ENCODE peak calls at places on chromosomes 5 and 9, in ten cellular contexts. O is M059J; G is frontal cortex; E is upper lobe of right lung; T is progenitor cell of endocrine pancreas; I is hypothalamus; W is astrocyte; M is activated T-helper 1 cell treated with anti-CD3 and anti-CD28 coated beads, Interleukin-12 subunit alpha, Interleukin-12 subunit beta, Interleukin-2, Interleukin-4 antibody, amounts not matched to agents 30 ng/mL and 10 ng/mL and 1 ng/mL, durations not matched to agents 14 hours and 24 hours and 36 hours; S is GM19239; V is adipocyte. D is an unnamed sample.

GRCh38 chr5:177388521-177389052 is 4.4 kb downstream of the SLC34A1 start:
- DNase-seq in O (no peak), G (no peak), E (no peak), T (no peak), I (no peak), W (no peak), M (no peak), S (no peak), V (no peak), D (no peak)

GRCh38 chr5:116494784-116495480 is 79.7 kb downstream of the SEMA6A start:
- DNase-seq in O (no peak), G (no peak), E (no peak), T (no peak), I (no peak), W (no peak), M (no peak), S (no peak), V (no peak), D (no peak)

GRCh38 chr5:176611435-176611834 is 1.5 kb upstream of the GPRIN1 start:
- DNase-seq in O (peak), G (no peak), E (peak), T (peak), I (no peak), W (peak), M (peak), S (peak), V (peak), D (peak)

GRCh38 chr5:106269252-106269843 is 1401.4 kb downstream of the EFNA5 start:
- DNase-seq in O (peak), G (no peak), E (no peak), T (no peak), I (no peak), W (peak), M (no peak), S (no peak), V (peak), D (no peak)

GRCh38 chr5:56078271-56078670 is 83.5 kb upstream of the IL6ST start:
- DNase-seq in O (no peak), G (no peak), E (no peak), T (no peak), I (no peak), W (no peak), M (no peak), S (no peak), V (no peak), D (no peak)

GRCh38 chr9:129773262-129774048 is 20.6 kb upstream of the PTGES start:
- DNase-seq in O (peak), G (no peak), E (peak), T (no peak), I (no peak), W (peak), M (no peak), S (no peak), V (peak), D (no peak)

GRCh38 chr5:136901-137300 is 44.9 kb downstream of the PLEKHG4B start:
- DNase-seq in O (no peak), G (no peak), E (no peak), T (no peak), I (no peak), W (no peak), M (no peak), S (no peak), V (no peak), D (no peak)

GRCh38 chr5:150352531-150353394 is 4.7 kb upstream of the TCOF1 start:
- DNase-seq in O (peak), G (no peak), E (no peak), T (no peak), I (no peak), W (no peak), M (no peak), S (no peak), V (no peak), D (no peak)

GRCh38 chr9:18673179-18673578 is 199.2 kb downstream of the ADAMTSL1 start:
- DNase-seq in O (no peak), G (no peak), E (no peak), T (no peak), I (no peak), W (no peak), M (no peak), S (no peak), V (no peak), D (no peak)

GRCh38 chr9:110650991-110651411 is 17.6 kb upstream of the MUSK start:
- DNase-seq in O (peak), G (no peak), E (no peak), T (no peak), I (peak), W (peak), M (no peak), S (no peak), V (peak), D (no peak)

GRCh38 chr9:137303031-137303892 is 1.2 kb upstream of the NRARP start:
- DNase-seq in O (no peak), G (no peak), E (peak), T (peak), I (no peak), W (no peak), M (no peak), S (no peak), V (no peak), D (no peak)

GRCh38 chr5:113163328-113163727 is 186.7 kb downstream of the DCP2 start:
- DNase-seq in O (peak), G (no peak), E (no peak), T (no peak), I (no peak), W (peak), M (no peak), S (no peak), V (no peak), D (no peak)

GRCh38 chr5:1004598-1005361 is 3.8 kb upstream of the NKD2 start:
- DNase-seq in O (no peak), G (peak), E (peak), T (peak), I (no peak), W (no peak), M (peak), S (no peak), V (peak), D (peak)

GRCh38 chr9:121122450-121123032 is 47.8 kb downstream of the CNTRL start:
- DNase-seq in O (peak), G (no peak), E (no peak), T (no peak), I (no peak), W (no peak), M (no peak), S (no peak), V (no peak), D (no peak)

GRCh38 chr5:74325866-74326265 is 314.7 kb downstream of the ENC1 start:
- DNase-seq in O (peak), G (no peak), E (no peak), T (no peak), I (no peak), W (peak), M (no peak), S (no peak), V (no peak), D (no peak)

D was measured in T47D.